ENCODE peak calls at places on chromosomes 1 and 21, in four cellular contexts. One of them, this sample, is unnamed.

GRCh38 chr1:202806845-202807366 is 1.3 kb downstream of the KDM5B start:
- DNase-seq in AG08395: no peak
- DNase-seq in foreskin fibroblast: peak
- DNase-seq in IMR-90: no peak
- DNase-seq in this sample: no peak

GRCh38 chr1:53384796-53385195 is 56.9 kb upstream of the LRP8 start:
- DNase-seq in foreskin fibroblast: no peak
- DNase-seq in IMR-90: no peak
- DNase-seq in AG08395: no peak
- DNase-seq in this sample: no peak

GRCh38 chr1:233668725-233669294 is 54.9 kb downstream of the KCNK1 start:
- DNase-seq in AG08395: peak
- DNase-seq in IMR-90: peak
- DNase-seq in foreskin fibroblast: peak
- DNase-seq in this sample: peak

GRCh38 chr1:246724725-246725095 is 501 bp downstream of the SCCPDH start:
- DNase-seq in AG08395: peak
- DNase-seq in IMR-90: peak
- DNase-seq in foreskin fibroblast: peak
- DNase-seq in this sample: peak

GRCh38 chr21:36767096-36767495 is 68.2 kb downstream of the SIM2 start:
- DNase-seq in IMR-90: no peak
- DNase-seq in AG08395: no peak
- DNase-seq in foreskin fibroblast: no peak
- DNase-seq in this sample: no peak

GRCh38 chr1:153238536-153238935 is 21.0 kb upstream of the LORICRIN start:
- DNase-seq in AG08395: no peak
- DNase-seq in IMR-90: no peak
- DNase-seq in foreskin fibroblast: no peak
- DNase-seq in this sample: no peak

GRCh38 chr1:26787381-26787705 is 407 bp upstream of the PIGV start:
- DNase-seq in foreskin fibroblast: peak
- DNase-seq in AG08395: no peak
- DNase-seq in IMR-90: peak
- DNase-seq in this sample: no peak

GRCh38 chr1:28913786-28914227 is 562 bp upstream of the EPB41 start:
- DNase-seq in AG08395: no peak
- DNase-seq in foreskin fibroblast: no peak
- DNase-seq in IMR-90: no peak
- DNase-seq in this sample: no peak

GRCh38 chr1:224331326-224331725 is 1.4 kb upstream of the NVL start:
- DNase-seq in IMR-90: no peak
- DNase-seq in AG08395: no peak
- DNase-seq in foreskin fibroblast: no peak
- DNase-seq in this sample: no peak

GRCh38 chr1:204325944-204326343 is 33.8 kb downstream of the PLEKHA6 start:
- DNase-seq in AG08395: no peak
- DNase-seq in IMR-90: no peak
- DNase-seq in foreskin fibroblast: no peak
- DNase-seq in this sample: peak

GRCh38 chr1:40362199-40362598 is 11.3 kb upstream of the SMAP2 start:
- DNase-seq in AG08395: no peak
- DNase-seq in IMR-90: no peak
- DNase-seq in foreskin fibroblast: no peak
- DNase-seq in this sample: no peak

GRCh38 chr1:157176591-157177121 is 38.5 kb upstream of the ETV3 start:
- DNase-seq in IMR-90: no peak
- DNase-seq in AG08395: no peak
- DNase-seq in foreskin fibroblast: no peak
- DNase-seq in this sample: no peak

GRCh38 chr1:70840260-70840953 is 207.2 kb downstream of the PTGER3 start:
- DNase-seq in AG08395: peak
- DNase-seq in foreskin fibroblast: no peak
- DNase-seq in IMR-90: no peak
- DNase-seq in this sample: no peak

GRCh38 chr1:154862927-154863701 is 7.0 kb downstream of the KCNN3 start:
- DNase-seq in AG08395: no peak
- DNase-seq in foreskin fibroblast: no peak
- DNase-seq in IMR-90: no peak
- DNase-seq in this sample: no peak

GRCh38 chr1:247087256-247087655 is 8.6 kb upstream of the ZNF670 start:
- DNase-seq in foreskin fibroblast: no peak
- DNase-seq in AG08395: no peak
- DNase-seq in IMR-90: no peak
- DNase-seq in this sample: no peak

GRCh38 chr1:55402117-55402516 is 187.0 kb upstream of the USP24 start:
- DNase-seq in AG08395: peak
- DNase-seq in IMR-90: peak
- DNase-seq in foreskin fibroblast: peak
- DNase-seq in this sample: no peak

GRCh38 chr1:183812686-183813569 is 8.0 kb downstream of the RGL1 start:
- DNase-seq in AG08395: peak
- DNase-seq in IMR-90: peak
- DNase-seq in foreskin fibroblast: peak
- DNase-seq in this sample: no peak

GRCh38 chr1:156246762-156247459 is 945 bp downstream of the PAQR6 start:
- DNase-seq in AG08395: no peak
- DNase-seq in IMR-90: no peak
- DNase-seq in foreskin fibroblast: no peak
- DNase-seq in this sample: no peak

GRCh38 chr1:90314533-90314932 is 319.6 kb downstream of the ZNF326 start:
- DNase-seq in foreskin fibroblast: no peak
- DNase-seq in IMR-90: no peak
- DNase-seq in AG08395: no peak
- DNase-seq in this sample: no peak

GRCh38 chr1:99992044-99992722 is 22.4 kb downstream of the SLC35A3 start:
- DNase-seq in foreskin fibroblast: no peak
- DNase-seq in IMR-90: no peak
- DNase-seq in AG08395: no peak
- DNase-seq in this sample: no peak

GRCh38 chr1:150967936-150968335 is 6.7 kb downstream of the CERS2 start:
- DNase-seq in foreskin fibroblast: no peak
- DNase-seq in AG08395: no peak
- DNase-seq in IMR-90: no peak
- DNase-seq in this sample: no peak

GRCh38 chr1:29698626-29699025 is 462.3 kb downstream of the PTPRU start:
- DNase-seq in foreskin fibroblast: no peak
- DNase-seq in AG08395: no peak
- DNase-seq in IMR-90: no peak
- DNase-seq in this sample: no peak

GRCh38 chr1:94819584-94819944 is 593 bp upstream of the SLC44A3 start:
- DNase-seq in foreskin fibroblast: no peak
- DNase-seq in IMR-90: no peak
- DNase-seq in AG08395: no peak
- DNase-seq in this sample: peak

GRCh38 chr1:114350731-114351445 is 160.1 kb downstream of the TRIM33 start:
- DNase-seq in foreskin fibroblast: no peak
- DNase-seq in IMR-90: no peak
- DNase-seq in AG08395: no peak
- DNase-seq in this sample: no peak

GRCh38 chr1:153348511-153349362 is at the start of gene PGLYRP4:
- DNase-seq in IMR-90: no peak
- DNase-seq in AG08395: no peak
- DNase-seq in foreskin fibroblast: no peak
- DNase-seq in this sample: no peak

GRCh38 chr1:195071461-195071860 is 1536.8 kb downstream of the KCNT2 start:
- DNase-seq in AG08395: no peak
- DNase-seq in IMR-90: no peak
- DNase-seq in foreskin fibroblast: no peak
- DNase-seq in this sample: no peak

GRCh38 chr21:45612096-45613019 is 31.2 kb upstream of the PCBP3 start:
- DNase-seq in foreskin fibroblast: peak
- DNase-seq in IMR-90: peak
- DNase-seq in AG08395: peak
- DNase-seq in this sample: peak

GRCh38 chr21:25717491-25718139 is 17.1 kb downstream of the ATP5PF start:
- DNase-seq in AG08395: peak
- DNase-seq in foreskin fibroblast: peak
- DNase-seq in IMR-90: peak
- DNase-seq in this sample: no peak

GRCh38 chr21:46115441-46116188 is 17.7 kb downstream of the COL6A2 start:
- DNase-seq in foreskin fibroblast: no peak
- DNase-seq in AG08395: no peak
- DNase-seq in IMR-90: no peak
- DNase-seq in this sample: no peak

GRCh38 chr21:45300786-45301520 is 13.3 kb upstream of the POFUT2 start:
- DNase-seq in foreskin fibroblast: no peak
- DNase-seq in IMR-90: no peak
- DNase-seq in AG08395: no peak
- DNase-seq in this sample: no peak

GRCh38 chr1:166166701-166167394 is at the start of gene FAM78B:
- DNase-seq in foreskin fibroblast: peak
- DNase-seq in IMR-90: peak
- DNase-seq in AG08395: peak
- DNase-seq in this sample: peak